ENCODE peak calls at places on chromosome 19, in eight cellular contexts. T is lower leg skin; C is lower lobe of right lung; I is A673; M is immature natural killer cell; K is stromal cell of bone marrow; D is fibroblast of the aortic adventitia; P is CD4-positive, alpha-beta memory T cell. Q is an unnamed sample.

GRCh38 chr19:676343-677105 is at the start of gene FSTL3:
- DNase-seq in D (peak), M (no peak), I (no peak), T (no peak), C (no peak), K (no peak), P (no peak), Q (no peak)

GRCh38 chr19:42088471-42089190 is 12.7 kb downstream of the ZNF574 start:
- DNase-seq in I (no peak), T (no peak), P (no peak), K (peak), M (no peak), D (peak), C (no peak), Q (no peak)

GRCh38 chr19:43306097-43306496 is 36.8 kb upstream of the PSG9 start:
- DNase-seq in K (no peak), T (no peak), M (no peak), C (no peak), D (no peak), I (no peak), P (no peak), Q (no peak)

GRCh38 chr19:1019980-1020867 is 699 bp downstream of the TMEM259 start:
- DNase-seq in M (no peak), T (no peak), D (no peak), C (peak), K (no peak), P (no peak), I (no peak), Q (no peak)

GRCh38 chr19:2428027-2428690 is 773 bp upstream of the TIMM13 start:
- DNase-seq in D (peak), T (peak), K (no peak), M (no peak), P (no peak), C (peak), I (peak), Q (no peak)

GRCh38 chr19:18756896-18757295 is 34.2 kb downstream of the COMP start:
- DNase-seq in D (no peak), C (peak), M (no peak), I (peak), T (no peak), P (no peak), K (no peak), Q (no peak)

GRCh38 chr19:17041994-17042393 is 15.4 kb upstream of the CPAMD8 start:
- DNase-seq in P (no peak), T (no peak), K (peak), M (no peak), I (no peak), C (no peak), D (peak), Q (no peak)

GRCh38 chr19:5913739-5914357 is at the start of gene CAPS:
- DNase-seq in M (no peak), P (no peak), T (no peak), K (peak), D (peak), I (no peak), C (peak), Q (no peak)

GRCh38 chr19:28715157-28715556 is 497.8 kb downstream of the UQCRFS1 start:
- DNase-seq in K (no peak), I (no peak), D (no peak), P (no peak), M (peak), T (no peak), C (no peak), Q (no peak)

Q was measured in stimulated activated CD8-positive, alpha-beta memory T cell treated with anti-CD3 and anti-CD28 coated beads, Interleukin-2, amount 100 ng/mL, for 48 hours.